ENCODE peak calls at places on chromosomes 6 and 20, in nine cellular contexts. One of them, this sample, is unnamed.

GRCh38 chr6:108735991-108736345 is 112.3 kb upstream of the ARMC2 start:
- DNase-seq in prostate gland: no peak
- DNase-seq in KBM-7: no peak
- DNase-seq in activated CD8-positive, alpha-beta memory T cell treated with anti-CD3 and anti-CD28 coated beads, Interleukin-2, amount 10 ng/mL, durations not matched to agents 7 days and 5 days: no peak
- DNase-seq in colonic mucosa: peak
- DNase-seq in adipocyte: no peak
- DNase-seq in AG10803: no peak
- DNase-seq in breast epithelium: no peak
- DNase-seq in transverse colon: peak
- DNase-seq in this sample: no peak

GRCh38 chr6:167329014-167329413 is 4.1 kb downstream of the TTLL2 start:
- DNase-seq in prostate gland: no peak
- DNase-seq in KBM-7: no peak
- DNase-seq in activated CD8-positive, alpha-beta memory T cell treated with anti-CD3 and anti-CD28 coated beads, Interleukin-2, amount 10 ng/mL, durations not matched to agents 7 days and 5 days: no peak
- DNase-seq in colonic mucosa: no peak
- DNase-seq in adipocyte: no peak
- DNase-seq in AG10803: no peak
- DNase-seq in breast epithelium: no peak
- DNase-seq in transverse colon: no peak
- DNase-seq in this sample: no peak

GRCh38 chr6:27720607-27721580 is 191.3 kb downstream of the OR2B2 start:
- DNase-seq in prostate gland: no peak
- DNase-seq in KBM-7: no peak
- DNase-seq in activated CD8-positive, alpha-beta memory T cell treated with anti-CD3 and anti-CD28 coated beads, Interleukin-2, amount 10 ng/mL, durations not matched to agents 7 days and 5 days: no peak
- DNase-seq in colonic mucosa: no peak
- DNase-seq in adipocyte: peak
- DNase-seq in AG10803: peak
- DNase-seq in breast epithelium: no peak
- DNase-seq in transverse colon: no peak
- DNase-seq in this sample: no peak

GRCh38 chr6:43788305-43788704 is 18.3 kb downstream of the VEGFA start:
- DNase-seq in prostate gland: no peak
- DNase-seq in KBM-7: no peak
- DNase-seq in activated CD8-positive, alpha-beta memory T cell treated with anti-CD3 and anti-CD28 coated beads, Interleukin-2, amount 10 ng/mL, durations not matched to agents 7 days and 5 days: no peak
- DNase-seq in colonic mucosa: no peak
- DNase-seq in adipocyte: no peak
- DNase-seq in AG10803: no peak
- DNase-seq in breast epithelium: no peak
- DNase-seq in transverse colon: no peak
- DNase-seq in this sample: no peak

GRCh38 chr6:45411959-45412358 is 34.2 kb upstream of the SUPT3H start:
- DNase-seq in prostate gland: peak
- DNase-seq in KBM-7: no peak
- DNase-seq in activated CD8-positive, alpha-beta memory T cell treated with anti-CD3 and anti-CD28 coated beads, Interleukin-2, amount 10 ng/mL, durations not matched to agents 7 days and 5 days: no peak
- DNase-seq in colonic mucosa: no peak
- DNase-seq in adipocyte: peak
- DNase-seq in AG10803: no peak
- DNase-seq in breast epithelium: no peak
- DNase-seq in transverse colon: no peak
- DNase-seq in this sample: no peak

GRCh38 chr20:15364781-15365180 is 1027.4 kb upstream of the FLRT3 start:
- DNase-seq in prostate gland: no peak
- DNase-seq in KBM-7: no peak
- DNase-seq in activated CD8-positive, alpha-beta memory T cell treated with anti-CD3 and anti-CD28 coated beads, Interleukin-2, amount 10 ng/mL, durations not matched to agents 7 days and 5 days: no peak
- DNase-seq in colonic mucosa: no peak
- DNase-seq in adipocyte: peak
- DNase-seq in AG10803: no peak
- DNase-seq in breast epithelium: no peak
- DNase-seq in transverse colon: no peak
- DNase-seq in this sample: no peak

GRCh38 chr20:4472906-4473305 is 248.8 kb upstream of the PRND start:
- DNase-seq in prostate gland: no peak
- DNase-seq in KBM-7: no peak
- DNase-seq in activated CD8-positive, alpha-beta memory T cell treated with anti-CD3 and anti-CD28 coated beads, Interleukin-2, amount 10 ng/mL, durations not matched to agents 7 days and 5 days: no peak
- DNase-seq in colonic mucosa: no peak
- DNase-seq in adipocyte: no peak
- DNase-seq in AG10803: peak
- DNase-seq in breast epithelium: no peak
- DNase-seq in transverse colon: no peak
- DNase-seq in this sample: no peak

GRCh38 chr6:15248451-15249370 is 2.8 kb downstream of the JARID2 start:
- DNase-seq in prostate gland: peak
- DNase-seq in KBM-7: peak
- DNase-seq in activated CD8-positive, alpha-beta memory T cell treated with anti-CD3 and anti-CD28 coated beads, Interleukin-2, amount 10 ng/mL, durations not matched to agents 7 days and 5 days: peak
- DNase-seq in colonic mucosa: peak
- DNase-seq in adipocyte: peak
- DNase-seq in AG10803: peak
- DNase-seq in breast epithelium: peak
- DNase-seq in transverse colon: peak
- DNase-seq in this sample: peak

GRCh38 chr6:36625161-36625919 is 31.2 kb downstream of the SRSF3 start:
- DNase-seq in prostate gland: no peak
- DNase-seq in KBM-7: no peak
- DNase-seq in activated CD8-positive, alpha-beta memory T cell treated with anti-CD3 and anti-CD28 coated beads, Interleukin-2, amount 10 ng/mL, durations not matched to agents 7 days and 5 days: no peak
- DNase-seq in colonic mucosa: peak
- DNase-seq in adipocyte: peak
- DNase-seq in AG10803: peak
- DNase-seq in breast epithelium: no peak
- DNase-seq in transverse colon: peak
- DNase-seq in this sample: no peak

GRCh38 chr20:6492396-6493055 is 275.0 kb upstream of the BMP2 start:
- DNase-seq in prostate gland: no peak
- DNase-seq in KBM-7: no peak
- DNase-seq in activated CD8-positive, alpha-beta memory T cell treated with anti-CD3 and anti-CD28 coated beads, Interleukin-2, amount 10 ng/mL, durations not matched to agents 7 days and 5 days: no peak
- DNase-seq in colonic mucosa: peak
- DNase-seq in adipocyte: no peak
- DNase-seq in AG10803: no peak
- DNase-seq in breast epithelium: no peak
- DNase-seq in transverse colon: no peak
- DNase-seq in this sample: no peak

GRCh38 chr6:13846841-13847240 is 32.5 kb upstream of the MCUR1 start:
- DNase-seq in prostate gland: no peak
- DNase-seq in KBM-7: no peak
- DNase-seq in activated CD8-positive, alpha-beta memory T cell treated with anti-CD3 and anti-CD28 coated beads, Interleukin-2, amount 10 ng/mL, durations not matched to agents 7 days and 5 days: no peak
- DNase-seq in colonic mucosa: no peak
- DNase-seq in adipocyte: no peak
- DNase-seq in AG10803: no peak
- DNase-seq in breast epithelium: no peak
- DNase-seq in transverse colon: no peak
- DNase-seq in this sample: no peak

GRCh38 chr6:101980924-101981323 is 587.4 kb downstream of the GRIK2 start:
- DNase-seq in prostate gland: no peak
- DNase-seq in KBM-7: no peak
- DNase-seq in activated CD8-positive, alpha-beta memory T cell treated with anti-CD3 and anti-CD28 coated beads, Interleukin-2, amount 10 ng/mL, durations not matched to agents 7 days and 5 days: no peak
- DNase-seq in colonic mucosa: no peak
- DNase-seq in adipocyte: no peak
- DNase-seq in AG10803: peak
- DNase-seq in breast epithelium: no peak
- DNase-seq in transverse colon: no peak
- DNase-seq in this sample: no peak

GRCh38 chr20:18165553-18165952 is 27.9 kb downstream of the KAT14 start:
- DNase-seq in prostate gland: no peak
- DNase-seq in KBM-7: no peak
- DNase-seq in activated CD8-positive, alpha-beta memory T cell treated with anti-CD3 and anti-CD28 coated beads, Interleukin-2, amount 10 ng/mL, durations not matched to agents 7 days and 5 days: no peak
- DNase-seq in colonic mucosa: no peak
- DNase-seq in adipocyte: no peak
- DNase-seq in AG10803: no peak
- DNase-seq in breast epithelium: no peak
- DNase-seq in transverse colon: no peak
- DNase-seq in this sample: no peak